ENCODE peak calls at places on chromosomes 7 and 10, in seven cellular contexts. W is AG09319; O is GM10248; N is effector CD8-positive, alpha-beta T cell; H is ACHN; K is ELR; P is kidney epithelial cell. I is an unnamed sample.

GRCh38 chr7:43869898-43870240 is 552 bp upstream of the MRPS24 start:
- DNase-seq in P (peak), K (peak), N (no peak), O (no peak), H (peak), W (peak), I (peak)

GRCh38 chr7:101645951-101646350 is 16.9 kb upstream of the MYL10 start:
- DNase-seq in H (no peak), K (no peak), N (no peak), O (peak), W (no peak), P (no peak), I (no peak)

GRCh38 chr10:102452672-102453340 is 1.5 kb upstream of the C10orf95 start:
- DNase-seq in W (no peak), N (no peak), P (no peak), H (peak), O (no peak), K (peak), I (peak)

GRCh38 chr10:43235070-43235900 is 31.6 kb downstream of the RASGEF1A start:
- DNase-seq in P (no peak), O (no peak), W (no peak), K (no peak), H (no peak), N (no peak), I (no peak)

GRCh38 chr7:90824386-90825307 is 228.5 kb downstream of the CDK14 start:
- DNase-seq in K (peak), W (peak), N (no peak), O (no peak), P (no peak), H (no peak), I (peak)

GRCh38 chr7:94512735-94513564 is 3.3 kb downstream of the CASD1 start:
- DNase-seq in O (no peak), W (no peak), K (no peak), P (no peak), N (no peak), H (no peak), I (no peak)

GRCh38 chr7:80659120-80660055 is 20.9 kb downstream of the CD36 start:
- DNase-seq in K (peak), P (no peak), O (peak), N (no peak), W (peak), H (peak), I (no peak)

GRCh38 chr10:6722616-6723004 is 142.5 kb upstream of the PRKCQ start:
- DNase-seq in P (no peak), N (no peak), K (peak), O (no peak), W (no peak), H (no peak), I (no peak)

GRCh38 chr10:76040830-76041220 is 609.4 kb downstream of the LRMDA start:
- DNase-seq in P (no peak), O (no peak), W (no peak), K (no peak), N (no peak), H (no peak), I (no peak)

I was measured in non-pigmented ciliary epithelial cell.